ENCODE peak calls at places on chromosomes 1 and 21, in ten cellular contexts. One of them, this sample, is unnamed.

GRCh38 chr1:147781056-147781471 is 20.7 kb upstream of the GJA5 start:
- DNase-seq in SK-N-SH: no peak
- DNase-seq in astrocyte of the spinal cord: no peak
- DNase-seq in transverse colon: no peak
- DNase-seq in cardiac muscle cell: peak; percentile 51
- DNase-seq in Peyer's patch: no peak
- DNase-seq in AG09309: no peak
- DNase-seq in H1: no peak
- DNase-seq in DND-41: no peak
- DNase-seq in left lung: no peak
- DNase-seq in this sample: peak; percentile 8

GRCh38 chr21:42624936-42625335 is 28.5 kb upstream of the PDE9A start:
- DNase-seq in SK-N-SH: no peak
- DNase-seq in astrocyte of the spinal cord: no peak
- DNase-seq in transverse colon: no peak
- DNase-seq in cardiac muscle cell: no peak
- DNase-seq in Peyer's patch: no peak
- DNase-seq in AG09309: no peak
- DNase-seq in H1: no peak
- DNase-seq in DND-41: no peak
- DNase-seq in left lung: no peak
- DNase-seq in this sample: no peak

GRCh38 chr1:88655685-88656299 is 28.3 kb upstream of the PKN2 start:
- DNase-seq in SK-N-SH: peak; percentile 30
- DNase-seq in astrocyte of the spinal cord: peak; percentile 49
- DNase-seq in transverse colon: no peak
- DNase-seq in cardiac muscle cell: peak; percentile 47
- DNase-seq in Peyer's patch: no peak
- DNase-seq in AG09309: no peak
- DNase-seq in H1: no peak
- DNase-seq in DND-41: no peak
- DNase-seq in left lung: no peak
- DNase-seq in this sample: peak; percentile 46

GRCh38 chr1:29259802-29260441 is 23.6 kb downstream of the PTPRU start:
- DNase-seq in SK-N-SH: peak; percentile 91
- DNase-seq in astrocyte of the spinal cord: peak; percentile 30
- DNase-seq in transverse colon: peak; percentile 59
- DNase-seq in cardiac muscle cell: peak; percentile 53
- DNase-seq in Peyer's patch: peak; percentile 58
- DNase-seq in AG09309: no peak
- DNase-seq in H1: no peak
- DNase-seq in DND-41: peak; percentile 25
- DNase-seq in left lung: no peak
- DNase-seq in this sample: no peak

GRCh38 chr1:110412576-110412975 is 5.1 kb upstream of the LAMTOR5 start:
- DNase-seq in SK-N-SH: peak; percentile 78
- DNase-seq in astrocyte of the spinal cord: peak; percentile 43
- DNase-seq in transverse colon: peak; percentile 67
- DNase-seq in cardiac muscle cell: peak; percentile 85
- DNase-seq in Peyer's patch: peak; percentile 86
- DNase-seq in AG09309: no peak
- DNase-seq in H1: no peak
- DNase-seq in DND-41: peak; percentile 63
- DNase-seq in left lung: peak; percentile 69
- DNase-seq in this sample: peak; percentile 71

GRCh38 chr1:205977348-205978014 is 25.7 kb downstream of the RAB7B start:
- DNase-seq in SK-N-SH: peak; percentile 82
- DNase-seq in astrocyte of the spinal cord: peak; percentile 77
- DNase-seq in transverse colon: peak; percentile 68
- DNase-seq in cardiac muscle cell: peak; percentile 88
- DNase-seq in Peyer's patch: peak; percentile 80
- DNase-seq in AG09309: peak; percentile 53
- DNase-seq in H1: peak; percentile 51
- DNase-seq in DND-41: peak; percentile 71
- DNase-seq in left lung: peak; percentile 79
- DNase-seq in this sample: peak; percentile 90

GRCh38 chr1:33365560-33365997 is 44.7 kb upstream of the A3GALT2 start:
- DNase-seq in SK-N-SH: no peak
- DNase-seq in astrocyte of the spinal cord: peak; percentile 82
- DNase-seq in transverse colon: no peak
- DNase-seq in cardiac muscle cell: peak; percentile 84
- DNase-seq in Peyer's patch: no peak
- DNase-seq in AG09309: no peak
- DNase-seq in H1: no peak
- DNase-seq in DND-41: no peak
- DNase-seq in left lung: no peak
- DNase-seq in this sample: peak; percentile 64

GRCh38 chr1:109547412-109548320 is 749 bp upstream of the GNAI3 start:
- DNase-seq in SK-N-SH: no peak
- DNase-seq in astrocyte of the spinal cord: no peak
- DNase-seq in transverse colon: peak; percentile 47
- DNase-seq in cardiac muscle cell: peak; percentile 21
- DNase-seq in Peyer's patch: peak; percentile 66
- DNase-seq in AG09309: no peak
- DNase-seq in H1: no peak
- DNase-seq in DND-41: no peak
- DNase-seq in left lung: no peak
- DNase-seq in this sample: peak; percentile 16

GRCh38 chr1:228273720-228274451 is 66.0 kb downstream of the OBSCN start:
- DNase-seq in SK-N-SH: peak; percentile 36
- DNase-seq in astrocyte of the spinal cord: no peak
- DNase-seq in transverse colon: no peak
- DNase-seq in cardiac muscle cell: no peak
- DNase-seq in Peyer's patch: no peak
- DNase-seq in AG09309: no peak
- DNase-seq in H1: no peak
- DNase-seq in DND-41: no peak
- DNase-seq in left lung: no peak
- DNase-seq in this sample: no peak

GRCh38 chr21:33587792-33588484 is 546 bp downstream of the DONSON start:
- DNase-seq in SK-N-SH: no peak
- DNase-seq in astrocyte of the spinal cord: peak; percentile 29
- DNase-seq in transverse colon: peak; percentile 41
- DNase-seq in cardiac muscle cell: peak; percentile 41
- DNase-seq in Peyer's patch: peak; percentile 59
- DNase-seq in AG09309: no peak
- DNase-seq in H1: no peak
- DNase-seq in DND-41: peak; percentile 41
- DNase-seq in left lung: peak; percentile 39
- DNase-seq in this sample: peak; percentile 36

GRCh38 chr1:196355206-196355786 is 252.9 kb downstream of the KCNT2 start:
- DNase-seq in SK-N-SH: peak; percentile 2
- DNase-seq in astrocyte of the spinal cord: peak; percentile 50
- DNase-seq in transverse colon: no peak
- DNase-seq in cardiac muscle cell: peak; percentile 63
- DNase-seq in Peyer's patch: no peak
- DNase-seq in AG09309: no peak
- DNase-seq in H1: no peak
- DNase-seq in DND-41: no peak
- DNase-seq in left lung: no peak
- DNase-seq in this sample: peak; percentile 42
- TF ChIP-seq CTCF in SK-N-SH: peak; percentile 72
- TF ChIP-seq CTCF in astrocyte of the spinal cord: peak; percentile 60
- TF ChIP-seq CTCF in transverse colon: peak; percentile 27
- TF ChIP-seq CTCF in cardiac muscle cell: peak; percentile 53
- TF ChIP-seq CTCF in Peyer's patch: no peak
- TF ChIP-seq CTCF in AG09309: peak; percentile 49
- TF ChIP-seq CTCF in H1: no peak
- TF ChIP-seq CTCF in DND-41: peak; percentile 55
- TF ChIP-seq CTCF in left lung: no peak
- TF ChIP-seq CTCF in this sample: peak; percentile 63

GRCh38 chr1:26996024-26996423 is 2.5 kb downstream of the TRNP1 start:
- DNase-seq in SK-N-SH: no peak
- DNase-seq in astrocyte of the spinal cord: no peak
- DNase-seq in transverse colon: no peak
- DNase-seq in cardiac muscle cell: peak; percentile 40
- DNase-seq in Peyer's patch: no peak
- DNase-seq in AG09309: no peak
- DNase-seq in H1: no peak
- DNase-seq in DND-41: no peak
- DNase-seq in left lung: no peak
- DNase-seq in this sample: peak; percentile 54

GRCh38 chr1:26993237-26994019 is at the start of gene TRNP1:
- DNase-seq in SK-N-SH: peak; percentile 97
- DNase-seq in astrocyte of the spinal cord: peak; percentile 78
- DNase-seq in transverse colon: peak; percentile 53
- DNase-seq in cardiac muscle cell: peak; percentile 82
- DNase-seq in Peyer's patch: peak; percentile 80
- DNase-seq in AG09309: no peak
- DNase-seq in H1: no peak
- DNase-seq in DND-41: no peak
- DNase-seq in left lung: peak; percentile 73
- DNase-seq in this sample: peak; percentile 81

GRCh38 chr1:26994020-26994745 is 691 bp downstream of the TRNP1 start:
- DNase-seq in SK-N-SH: peak; percentile 81
- DNase-seq in astrocyte of the spinal cord: no peak
- DNase-seq in transverse colon: no peak
- DNase-seq in cardiac muscle cell: no peak
- DNase-seq in Peyer's patch: no peak
- DNase-seq in AG09309: no peak
- DNase-seq in H1: no peak
- DNase-seq in DND-41: no peak
- DNase-seq in left lung: no peak
- DNase-seq in this sample: no peak

GRCh38 chr1:26996665-26997064 is 3.2 kb downstream of the TRNP1 start:
- DNase-seq in SK-N-SH: no peak
- DNase-seq in astrocyte of the spinal cord: no peak
- DNase-seq in transverse colon: no peak
- DNase-seq in cardiac muscle cell: no peak
- DNase-seq in Peyer's patch: no peak
- DNase-seq in AG09309: no peak
- DNase-seq in H1: no peak
- DNase-seq in DND-41: no peak
- DNase-seq in left lung: no peak
- DNase-seq in this sample: no peak

DNA sequence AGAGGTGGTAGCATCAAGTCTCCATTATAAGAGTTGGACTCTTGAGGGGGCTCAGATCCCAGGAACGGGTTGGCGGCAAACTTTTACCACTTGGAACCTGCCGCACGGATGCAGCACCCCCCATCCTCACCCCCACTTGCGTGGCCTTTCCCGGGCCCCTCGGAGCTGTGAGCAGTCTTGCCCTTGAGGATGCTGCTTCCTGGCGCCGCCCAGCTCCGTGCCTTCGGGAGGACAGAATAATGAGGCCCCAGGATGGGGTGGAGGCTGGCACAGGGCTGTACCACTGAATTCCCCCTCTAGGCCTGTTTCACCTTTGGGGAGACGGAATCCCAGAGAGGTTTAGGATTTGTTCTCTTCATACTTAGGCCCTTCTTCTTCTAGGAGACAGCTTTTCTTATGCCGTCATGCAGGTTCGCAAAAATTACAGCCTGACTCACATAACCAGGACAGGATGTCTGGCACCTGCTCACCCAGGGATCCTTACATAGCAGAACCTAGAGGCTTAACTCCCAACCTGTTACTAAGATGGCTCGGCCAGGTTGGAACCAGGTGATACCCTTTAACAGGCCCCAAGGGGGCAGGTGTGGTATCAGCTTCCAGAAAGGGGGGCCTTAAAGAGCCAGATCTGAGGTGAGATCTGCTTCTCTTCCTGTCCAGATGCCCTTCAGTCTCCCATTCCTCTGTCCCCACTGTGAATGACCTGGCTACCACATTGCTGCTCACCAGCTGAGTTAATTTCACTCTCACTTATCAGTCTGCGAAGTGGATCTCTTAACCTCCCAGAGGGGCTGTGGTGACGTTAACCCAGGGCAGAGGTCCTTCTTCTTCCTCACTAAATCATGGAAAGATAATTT is 1.5 kb downstream of the TRNP1 start:
- DNase-seq in SK-N-SH: no peak
- DNase-seq in astrocyte of the spinal cord: no peak
- DNase-seq in transverse colon: no peak
- DNase-seq in cardiac muscle cell: no peak
- DNase-seq in Peyer's patch: no peak
- DNase-seq in AG09309: no peak
- DNase-seq in H1: no peak
- DNase-seq in DND-41: no peak
- DNase-seq in left lung: no peak
- DNase-seq in this sample: no peak
- H3K4me3 ChIP-seq in SK-N-SH: peak overlapping the region; percentile 71
- H3K4me3 ChIP-seq in astrocyte of the spinal cord: peak overlapping the region; percentile 71
- H3K4me3 ChIP-seq in transverse colon: peak overlapping the region; percentile 54
- H3K4me3 ChIP-seq in cardiac muscle cell: peak overlapping the region; percentile 64
- H3K4me3 ChIP-seq in Peyer's patch: peak overlapping the region; percentile 85
- H3K4me3 ChIP-seq in AG09309: peak overlapping the region; percentile 92
- H3K4me3 ChIP-seq in H1: peak overlapping the region; percentile 83
- H3K4me3 ChIP-seq in DND-41: no peak overlapping the region
- H3K4me3 ChIP-seq in left lung: peak overlapping the region; percentile 62
- H3K4me3 ChIP-seq in this sample: peak overlapping the region; percentile 90

GRCh38 chr1:91621360-91621759 is 120.7 kb downstream of the CDC7 start:
- DNase-seq in SK-N-SH: no peak
- DNase-seq in astrocyte of the spinal cord: no peak
- DNase-seq in transverse colon: no peak
- DNase-seq in cardiac muscle cell: no peak
- DNase-seq in Peyer's patch: no peak
- DNase-seq in AG09309: no peak
- DNase-seq in H1: no peak
- DNase-seq in DND-41: no peak
- DNase-seq in left lung: no peak
- DNase-seq in this sample: no peak

GRCh38 chr1:91621907-91622306 is 121.3 kb downstream of the CDC7 start:
- DNase-seq in SK-N-SH: no peak
- DNase-seq in astrocyte of the spinal cord: no peak
- DNase-seq in transverse colon: no peak
- DNase-seq in cardiac muscle cell: peak; percentile 59
- DNase-seq in Peyer's patch: no peak
- DNase-seq in AG09309: no peak
- DNase-seq in H1: no peak
- DNase-seq in DND-41: no peak
- DNase-seq in left lung: no peak
- DNase-seq in this sample: no peak

GRCh38 chr1:91619881-91620280 is 119.2 kb downstream of the CDC7 start:
- DNase-seq in SK-N-SH: no peak
- DNase-seq in astrocyte of the spinal cord: no peak
- DNase-seq in transverse colon: no peak
- DNase-seq in cardiac muscle cell: no peak
- DNase-seq in Peyer's patch: no peak
- DNase-seq in AG09309: no peak
- DNase-seq in H1: no peak
- DNase-seq in DND-41: no peak
- DNase-seq in left lung: no peak
- DNase-seq in this sample: peak; percentile 38

GRCh38 chr1:91613594-91613993 is 112.9 kb downstream of the CDC7 start:
- DNase-seq in SK-N-SH: no peak
- DNase-seq in astrocyte of the spinal cord: no peak
- DNase-seq in transverse colon: peak; percentile 19
- DNase-seq in cardiac muscle cell: no peak
- DNase-seq in Peyer's patch: no peak
- DNase-seq in AG09309: no peak
- DNase-seq in H1: no peak
- DNase-seq in DND-41: no peak
- DNase-seq in left lung: no peak
- DNase-seq in this sample: no peak

GRCh38 chr1:91617242-91617837 is 116.7 kb downstream of the CDC7 start:
- DNase-seq in SK-N-SH: no peak
- DNase-seq in astrocyte of the spinal cord: peak; percentile 32
- DNase-seq in transverse colon: peak; percentile 44
- DNase-seq in cardiac muscle cell: no peak
- DNase-seq in Peyer's patch: peak; percentile 52
- DNase-seq in AG09309: no peak
- DNase-seq in H1: peak; percentile 41
- DNase-seq in DND-41: no peak
- DNase-seq in left lung: peak; percentile 41
- DNase-seq in this sample: no peak
- TF ChIP-seq CTCF in SK-N-SH: no peak
- TF ChIP-seq CTCF in astrocyte of the spinal cord: peak; percentile 25
- TF ChIP-seq CTCF in transverse colon: peak; percentile 25
- TF ChIP-seq CTCF in cardiac muscle cell: no peak
- TF ChIP-seq CTCF in Peyer's patch: no peak
- TF ChIP-seq CTCF in AG09309: no peak
- TF ChIP-seq CTCF in H1: peak; percentile 76
- TF ChIP-seq CTCF in DND-41: peak; percentile 13
- TF ChIP-seq CTCF in left lung: no peak
- TF ChIP-seq CTCF in this sample: no peak

GRCh38 chr21:29017639-29018237 is 1.4 kb downstream of the RWDD2B start:
- DNase-seq in SK-N-SH: no peak
- DNase-seq in astrocyte of the spinal cord: no peak
- DNase-seq in transverse colon: no peak
- DNase-seq in cardiac muscle cell: peak; percentile 9
- DNase-seq in Peyer's patch: no peak
- DNase-seq in AG09309: no peak
- DNase-seq in H1: no peak
- DNase-seq in DND-41: no peak
- DNase-seq in left lung: no peak
- DNase-seq in this sample: no peak
- H3K4me3 ChIP-seq in SK-N-SH: peak overlapping the region; percentile 93
- H3K4me3 ChIP-seq in astrocyte of the spinal cord: peak overlapping the region; percentile 86
- H3K4me3 ChIP-seq in transverse colon: peak overlapping the region; percentile 94
- H3K4me3 ChIP-seq in cardiac muscle cell: no peak overlapping the region
- H3K4me3 ChIP-seq in Peyer's patch: no peak overlapping the region
- H3K4me3 ChIP-seq in AG09309: no peak overlapping the region
- H3K4me3 ChIP-seq in H1: no peak overlapping the region
- H3K4me3 ChIP-seq in DND-41: no peak overlapping the region
- H3K4me3 ChIP-seq in left lung: peak overlapping the region; percentile 94
- H3K4me3 ChIP-seq in this sample: peak overlapping the region; percentile 87